ENCODE peak calls at places on chromosome 3, in five cellular contexts. N is H1, U is mesenchymal stem cell, I is H9, Z is trophoblast cell. M is an unnamed sample.

GRCh38 chr3:112086018-112086854 is at the start of gene C3orf52:
- DNase-seq in N (peak; percentile 95), U (peak; percentile 79), I (peak; percentile 95), Z (peak; percentile 87), M (peak; percentile 74)

GRCh38 chr3:111809196-111809595 is 49.9 kb upstream of the PHLDB2 start:
- DNase-seq in N (no peak), U (peak; percentile 73), I (no peak), Z (no peak), M (no peak)

GRCh38 chr3:29429055-29429454 is 148.2 kb downstream of the RBMS3 start:
- DNase-seq in N (no peak), U (no peak), I (no peak), Z (no peak), M (no peak)

GRCh38 chr3:172846103-172846561 is 95.6 kb downstream of the ECT2 start:
- DNase-seq in N (no peak), U (no peak), I (no peak), Z (no peak), M (no peak)

GRCh38 chr3:191235331-191236314 is 36.6 kb downstream of the OSTN start:
- DNase-seq in N (no peak), U (peak; percentile 32), I (no peak), Z (no peak), M (no peak)

GRCh38 chr3:154113609-154114008 is 7.6 kb upstream of the ARHGEF26 start:
- DNase-seq in N (no peak), U (no peak), I (no peak), Z (no peak), M (no peak)

GRCh38 chr3:36969540-36970432 is 23.1 kb downstream of the EPM2AIP1 start:
- DNase-seq in N (no peak), U (peak; percentile 82), I (peak; percentile 60), Z (peak; percentile 47), M (peak; percentile 79)

GRCh38 chr3:130582457-130583155 is 65.6 kb downstream of the COL6A6 start:
- DNase-seq in N (no peak), U (no peak), I (no peak), Z (no peak), M (no peak)

GRCh38 chr3:98977520-98977919 is 76.0 kb upstream of the DCBLD2 start:
- DNase-seq in N (no peak), U (peak; percentile 75), I (no peak), Z (no peak), M (no peak)

GRCh38 chr3:138174421-138175122 is at the start of gene DBR1:
- DNase-seq in N (peak; percentile 85), U (peak; percentile 87), I (peak; percentile 77), Z (peak; percentile 75), M (peak; percentile 51)

GRCh38 chr3:100164730-100165129 is 50.4 kb upstream of the FILIP1L start:
- DNase-seq in N (no peak), U (no peak), I (no peak), Z (no peak), M (no peak)

GRCh38 chr3:4979401-4980228 is at the start of gene BHLHE40:
- DNase-seq in N (peak; percentile 72), U (no peak), I (no peak), Z (no peak), M (no peak)

GRCh38 chr3:38227989-38228388 is 37.6 kb upstream of the SLC22A13 start:
- DNase-seq in N (no peak), U (peak; percentile 71), I (no peak), Z (no peak), M (no peak)

GRCh38 chr3:160564949-160565441 is 376 bp downstream of the KPNA4 start:
- DNase-seq in N (peak; percentile 85), U (peak; percentile 77), I (peak; percentile 51), Z (peak; percentile 46), M (peak; percentile 61)

GRCh38 chr3:138434875-138435772 is 708 bp downstream of the ESYT3 start:
- DNase-seq in N (peak; percentile 66), U (no peak), I (peak; percentile 47), Z (peak; percentile 61), M (no peak)

GRCh38 chr3:134449277-134449676 is 36.5 kb downstream of the ANAPC13 start:
- DNase-seq in N (peak; percentile 59), U (peak; percentile 32), I (peak; percentile 73), Z (peak; percentile 42), M (no peak)

GRCh38 chr3:195899701-195900425 is 8.5 kb downstream of the TNK2 start:
- DNase-seq in N (no peak), U (no peak), I (no peak), Z (no peak), M (no peak)
- H2BK12ac ChIP-seq in N (no peak overlapping the region), U (peak overlapping the region; percentile 63), I (no peak overlapping the region), Z (no peak overlapping the region), M (no peak overlapping the region)

GRCh38 chr3:158470944-158471638 is 99.9 kb upstream of the MLF1 start:
- DNase-seq in N (no peak), U (peak; percentile 38), I (no peak), Z (no peak), M (no peak)
- H3K18ac ChIP-seq in N (no peak overlapping the region), U (no peak overlapping the region), I (no peak overlapping the region), Z (no peak overlapping the region), M (no peak overlapping the region)

DNA sequence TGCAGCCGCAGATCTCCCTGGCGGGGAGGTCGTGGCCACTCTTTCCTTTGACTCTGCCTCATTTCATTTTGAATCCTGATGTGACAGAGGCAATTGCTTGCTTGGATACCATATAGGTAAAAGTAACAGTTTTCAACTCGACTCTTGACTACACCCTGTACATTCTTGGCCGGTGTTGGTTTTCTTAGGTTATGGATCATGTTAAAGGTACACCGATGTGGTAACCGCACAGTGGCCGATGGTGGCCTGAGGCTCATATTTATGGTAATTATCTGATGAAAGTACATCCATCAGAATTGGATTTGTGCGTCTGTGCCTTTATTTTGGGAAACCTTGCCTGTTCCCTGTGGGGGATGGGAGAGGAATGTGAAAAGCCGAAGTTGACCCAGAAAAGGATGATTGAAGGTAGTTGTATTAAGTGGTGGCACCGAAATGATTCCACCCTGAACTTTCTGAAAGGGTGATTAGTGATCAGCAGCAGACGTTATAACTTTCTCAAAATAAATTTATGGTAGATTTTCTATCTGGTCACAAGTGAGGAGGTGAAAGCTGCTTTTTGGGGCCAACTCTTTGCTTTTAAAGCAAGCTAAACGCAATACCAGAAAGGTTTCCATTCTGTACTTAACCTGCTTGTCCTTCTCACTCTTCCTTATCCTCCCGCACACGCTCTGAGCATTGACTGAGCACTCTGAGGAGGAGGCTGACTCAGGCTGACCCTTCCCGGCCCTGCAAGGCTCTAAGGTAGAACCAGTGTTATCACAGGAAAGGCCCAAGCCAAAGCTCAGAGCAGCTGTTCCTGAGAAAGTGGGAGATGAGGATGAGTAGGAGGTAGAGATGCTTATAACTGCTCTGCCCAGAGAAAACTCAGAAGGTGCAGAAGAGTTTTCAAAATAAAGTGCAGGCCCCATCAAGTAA is 2.0 kb downstream of the B3GNT5 start:
- DNase-seq in N (no peak), U (peak; percentile 29), I (no peak), Z (peak; percentile 27), M (no peak)
- H3K4me2 ChIP-seq in N (peak overlapping the region; percentile 93), U (peak overlapping the region; percentile 83), I (peak overlapping the region; percentile 94), Z (peak overlapping the region; percentile 96), M (peak overlapping the region; percentile 75)

GRCh38 chr3:146889616-146890015 is 284.5 kb upstream of the PLSCR5 start:
- DNase-seq in N (no peak), U (no peak), I (no peak), Z (no peak), M (no peak)
- H2BK12ac ChIP-seq in N (no peak overlapping the region), U (no peak overlapping the region), I (no peak overlapping the region), Z (no peak overlapping the region), M (no peak overlapping the region)

DNA sequence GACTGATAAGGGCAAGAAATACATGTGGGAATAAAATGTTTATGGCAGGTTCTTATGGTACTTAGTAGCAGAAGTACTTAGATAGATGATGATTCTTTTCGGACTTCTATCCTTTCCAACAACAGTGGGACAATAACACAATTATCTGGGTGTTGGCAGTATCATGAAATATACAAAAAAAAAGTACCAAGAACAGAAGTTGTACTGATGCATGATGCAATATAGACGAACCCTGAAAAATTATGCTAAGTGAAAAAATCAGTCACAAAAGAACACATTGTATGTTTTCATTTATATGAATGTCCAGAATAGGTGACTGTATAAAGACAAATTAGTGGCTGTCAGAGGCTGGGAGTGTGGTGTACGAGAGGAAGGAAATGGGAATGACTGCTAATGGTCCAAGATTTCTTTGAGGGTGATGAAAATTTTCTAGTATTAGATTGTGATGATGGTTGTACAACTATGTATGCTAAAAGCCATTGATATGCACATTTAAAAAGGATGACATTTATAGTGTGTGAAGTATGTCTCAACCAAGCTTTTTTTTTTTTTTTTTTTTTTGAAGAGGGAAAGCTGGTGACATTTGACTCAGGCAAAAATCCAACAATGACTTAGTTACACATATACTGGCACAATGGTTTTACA is 20.0 kb downstream of the PDE12 start:
- DNase-seq in N (no peak), U (no peak), I (no peak), Z (no peak), M (no peak)
- H3K18ac ChIP-seq in N (no peak overlapping the region), U (no peak overlapping the region), I (no peak overlapping the region), Z (no peak overlapping the region), M (no peak overlapping the region)

M was measured in neuronal stem cell.